ENCODE peak calls at places on chromosomes 16 and 17, in seven cellular contexts. T is A549, O is gastrocnemius medialis, H is heart left ventricle, K is H54, I is IMR-90, W is GM12891. C is an unnamed sample.
A peak's percentile ranks its signal among the peaks of the same experiment; 100 is the strongest.

GRCh38 chr17:82100502-82101298 is 2.7 kb upstream of the FASN start:
- DNase-seq in T (no peak), O (no peak), H (no peak), K (no peak), I (no peak), W (no peak), C (no peak)

GRCh38 chr17:74212262-74212912 is 984 bp upstream of the TTYH2 start:
- DNase-seq in T (no peak), O (no peak), H (no peak), K (no peak), I (no peak), W (no peak), C (peak; percentile 62)

GRCh38 chr17:79093270-79093669 is 18.6 kb downstream of the ENGASE start:
- DNase-seq in T (no peak), O (no peak), H (no peak), K (no peak), I (no peak), W (no peak), C (no peak)

GRCh38 chr16:70430667-70431536 is 8.0 kb downstream of the ST3GAL2 start:
- DNase-seq in T (no peak), O (no peak), H (no peak), K (no peak), I (peak; percentile 24), W (no peak), C (no peak)

GRCh38 chr16:85782476-85782875 is 16.9 kb downstream of the EMC8 start:
- DNase-seq in T (no peak), O (no peak), H (no peak), K (no peak), I (peak; percentile 18), W (no peak), C (no peak)

GRCh38 chr17:4635823-4636375 is 5.6 kb downstream of the ALOX15 start:
- DNase-seq in T (no peak), O (no peak), H (no peak), K (no peak), I (no peak), W (no peak), C (peak; percentile 32)

GRCh38 chr17:2195729-2196128 is 107.9 kb downstream of the SMG6 start:
- DNase-seq in T (no peak), O (no peak), H (no peak), K (no peak), I (no peak), W (no peak), C (no peak)

GRCh38 chr17:43224146-43224705 is 4.2 kb downstream of the CCDC200 start:
- DNase-seq in T (no peak), O (no peak), H (no peak), K (no peak), I (no peak), W (no peak), C (no peak)

GRCh38 chr16:79169239-79169638 is 431.3 kb downstream of the MAF start:
- DNase-seq in T (no peak), O (no peak), H (no peak), K (no peak), I (no peak), W (no peak), C (no peak)

GRCh38 chr16:59463776-59464175 is 729.7 kb upstream of the GOT2 start:
- DNase-seq in T (no peak), O (no peak), H (no peak), K (no peak), I (peak; percentile 27), W (no peak), C (no peak)

GRCh38 chr17:48541574-48542113 is 3.3 kb downstream of the HOXB2 start:
- DNase-seq in T (no peak), O (no peak), H (peak; percentile 83), K (no peak), I (peak; percentile 69), W (no peak), C (no peak)
- TF ChIP-seq POLR2A in T (no peak), O (no peak), H (no peak), K (peak; percentile 59), I (peak; percentile 70), W (no peak), C (no peak)

DNA sequence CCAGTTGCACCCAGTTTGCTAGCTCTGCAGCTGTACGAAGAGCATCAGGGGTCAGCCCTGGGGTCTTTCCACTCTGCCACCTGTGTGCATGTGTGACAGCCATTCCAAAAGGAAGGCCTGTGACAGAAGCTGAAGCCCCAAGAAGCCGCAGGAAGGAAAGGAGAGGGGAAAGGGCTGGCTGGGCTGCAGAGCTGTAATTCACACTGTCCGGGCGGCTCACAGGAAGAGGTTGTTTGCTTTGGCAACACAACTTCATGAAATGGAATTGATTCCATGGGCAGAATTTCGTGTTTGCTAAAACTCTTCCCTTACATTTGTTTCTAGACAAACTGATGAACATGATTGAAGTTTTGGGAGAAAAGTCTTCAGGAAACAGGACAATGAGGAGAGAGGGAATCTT is 14.8 kb downstream of the TMEM204 start:
- DNase-seq in T (no peak), O (no peak), H (no peak), K (no peak), I (no peak), W (no peak), C (no peak)
- TF ChIP-seq POLR2A in T (no peak), O (no peak), H (no peak), K (no peak), I (no peak), W (no peak), C (no peak)

GRCh38 chr17:44908761-44909326 is 6.5 kb downstream of the GFAP start:
- DNase-seq in T (no peak), O (no peak), H (no peak), K (no peak), I (no peak), W (no peak), C (no peak)
- TF ChIP-seq POLR2A in T (no peak), O (no peak), H (no peak), K (no peak), I (no peak), W (no peak), C (no peak)

GRCh38 chr16:8828541-8829165 is 31.0 kb downstream of the PMM2 start:
- DNase-seq in T (no peak), O (no peak), H (no peak), K (no peak), I (no peak), W (no peak), C (no peak)

GRCh38 chr16:8826278-8826879 is 28.7 kb downstream of the PMM2 start:
- DNase-seq in T (no peak), O (no peak), H (no peak), K (no peak), I (no peak), W (no peak), C (no peak)

GRCh38 chr16:8832383-8833100 is 34.9 kb downstream of the PMM2 start:
- DNase-seq in T (no peak), O (no peak), H (no peak), K (no peak), I (no peak), W (no peak), C (no peak)

GRCh38 chr16:8831450-8832382 is 34.1 kb downstream of the PMM2 start:
- DNase-seq in T (no peak), O (no peak), H (no peak), K (no peak), I (no peak), W (no peak), C (no peak)
- TF ChIP-seq POLR2A in T (no peak), O (no peak), H (no peak), K (no peak), I (no peak), W (peak; percentile 39), C (no peak)

DNA sequence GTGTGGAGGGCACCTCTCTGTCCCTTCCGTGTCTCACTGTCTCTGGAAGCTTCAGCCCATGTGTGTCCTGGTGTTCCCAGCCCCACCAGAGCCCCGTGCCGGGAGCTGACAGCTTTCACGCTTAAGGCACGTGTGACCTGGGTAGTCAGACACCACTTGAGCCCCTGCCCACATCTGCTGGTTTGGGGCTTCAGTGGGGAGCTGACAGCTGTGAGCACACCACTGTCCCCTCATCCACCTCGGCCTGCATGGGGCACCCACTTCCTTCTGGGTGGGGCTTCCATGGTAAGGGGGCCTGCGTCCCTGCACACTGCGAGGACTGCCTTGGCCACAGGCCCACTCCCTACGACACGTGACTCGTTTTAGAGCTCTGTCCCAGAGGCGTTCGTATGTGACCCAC is 2.6 kb upstream of the TEDC2 start:
- DNase-seq in T (no peak), O (no peak), H (no peak), K (no peak), I (no peak), W (no peak), C (no peak)
- TF ChIP-seq POLR2A in T (no peak), O (no peak), H (no peak), K (no peak), I (no peak), W (no peak), C (no peak)